ENCODE peak calls at places on chromosomes 7 and 10, in five cellular contexts. V, H, Z, F and L are unnamed samples.

GRCh38 chr7:12865593-12865992 is 178.2 kb downstream of the ARL4A start:
- DNase-seq in F (no peak), H (no peak), Z (no peak), V (no peak), L (no peak)

GRCh38 chr7:121872831-121873764 is at the start of gene PTPRZ1:
- DNase-seq in Z (no peak), H (no peak), F (no peak), V (no peak), L (peak; percentile 22)

GRCh38 chr7:205117-206010 is 13.0 kb downstream of the FAM20C start:
- DNase-seq in H (no peak), F (no peak), V (no peak), Z (no peak), L (no peak)

GRCh38 chr7:36161996-36162395 is 8.9 kb downstream of the EEPD1 start:
- DNase-seq in Z (no peak), F (no peak), H (no peak), V (no peak), L (no peak)

GRCh38 chr10:59362184-59362966 is at the start of gene FAM13C:
- DNase-seq in H (peak; percentile 14), V (no peak), F (peak; percentile 46), Z (peak; percentile 11), L (peak; percentile 76)

GRCh38 chr7:44213872-44214595 is 13.3 kb downstream of the YKT6 start:
- DNase-seq in V (no peak), H (no peak), F (no peak), Z (no peak), L (no peak)

GRCh38 chr10:91758303-91759146 is 39.7 kb upstream of the TNKS2 start:
- DNase-seq in V (no peak), Z (no peak), F (no peak), H (no peak), L (no peak)

GRCh38 chr10:17229717-17229966 is 1.6 kb downstream of the VIM start:
- DNase-seq in F (peak; percentile 20), H (no peak), Z (no peak), V (no peak), L (no peak)

GRCh38 chr10:79239930-79240713 is 107.1 kb upstream of the PPIF start:
- DNase-seq in F (no peak), Z (no peak), V (no peak), H (no peak), L (no peak)

GRCh38 chr7:116628971-116629586 is 42.9 kb upstream of the MET start:
- DNase-seq in Z (no peak), F (peak; percentile 64), H (no peak), V (no peak), L (no peak)

GRCh38 chr7:158732483-158733219 is 28.0 kb upstream of the NCAPG2 start:
- DNase-seq in Z (no peak), H (no peak), F (no peak), V (no peak), L (no peak)

GRCh38 chr10:113073549-113074189 is 123.6 kb downstream of the TCF7L2 start:
- DNase-seq in F (peak; percentile 80), Z (no peak), H (no peak), V (no peak), L (no peak)